ENCODE peak calls at places on chromosomes 5 and 9, in seven cellular contexts. A is left ventricle myocardium inferior, L is transverse colon, N is cardiac muscle cell, T is SK-N-SH, C is uterus, V is mesenchymal stem cell. D is an unnamed sample.

GRCh38 chr9:88460583-88461332 is 72.5 kb downstream of the SPIN1 start:
- DNase-seq in V (no peak), C (no peak), L (no peak), A (no peak), T (no peak), N (no peak), D (peak; percentile 84)

GRCh38 chr5:59655693-59656309 is 237.7 kb downstream of the PDE4D start:
- DNase-seq in L (no peak), C (no peak), T (no peak), N (no peak), V (no peak), A (no peak), D (no peak)

GRCh38 chr9:82982271-82982880 is 80.6 kb downstream of the RASEF start:
- DNase-seq in C (no peak), L (no peak), N (no peak), A (no peak), T (no peak), V (no peak), D (peak; percentile 54)

GRCh38 chr9:91572044-91572443 is 148.4 kb upstream of the NFIL3 start:
- DNase-seq in C (no peak), T (no peak), A (no peak), L (no peak), N (peak; percentile 65), V (peak; percentile 13), D (peak; percentile 89)

GRCh38 chr5:56640763-56641406 is 174.5 kb upstream of the MAP3K1 start:
- DNase-seq in V (no peak), A (peak; percentile 44), T (no peak), L (peak; percentile 56), N (no peak), C (no peak), D (peak; percentile 20)

GRCh38 chr5:125179617-125180016 is 433.2 kb upstream of the ZNF608 start:
- DNase-seq in V (no peak), A (no peak), T (no peak), L (no peak), N (no peak), C (no peak), D (no peak)

GRCh38 chr5:132765311-132766019 is 11.6 kb downstream of the SEPTIN8 start:
- DNase-seq in A (no peak), N (no peak), L (peak; percentile 6), C (no peak), V (no peak), T (no peak), D (no peak)

GRCh38 chr5:123735384-123735783 is 223.4 kb downstream of the CSNK1G3 start:
- DNase-seq in L (no peak), N (no peak), V (no peak), C (no peak), T (no peak), A (no peak), D (peak; percentile 72)

GRCh38 chr5:82734291-82734690 is 342.9 kb downstream of the TMEM167A start:
- DNase-seq in T (no peak), C (peak; percentile 30), V (no peak), A (no peak), N (peak; percentile 43), L (no peak), D (no peak)

GRCh38 chr5:179865471-179866240 is 7.0 kb upstream of the MRNIP start:
- DNase-seq in C (no peak), N (no peak), T (no peak), V (no peak), A (no peak), L (no peak), D (peak; percentile 47)

GRCh38 chr5:58466939-58467338 is 7.1 kb upstream of the PLK2 start:
- DNase-seq in L (peak; percentile 29), T (no peak), V (peak; percentile 73), N (peak; percentile 55), A (no peak), C (no peak), D (peak; percentile 61)

GRCh38 chr9:33106827-33107621 is 30.6 kb upstream of the SMU1 start:
- DNase-seq in L (no peak), N (peak; percentile 95), T (no peak), V (peak; percentile 47), A (peak; percentile 58), C (peak; percentile 41), D (peak; percentile 73)

GRCh38 chr5:15926586-15926985 is 253.0 kb downstream of the MARCHF11 start:
- DNase-seq in A (no peak), L (no peak), T (no peak), C (no peak), N (no peak), V (no peak), D (no peak)

GRCh38 chr5:96320797-96321196 is 112.3 kb downstream of the PCSK1 start:
- DNase-seq in T (no peak), C (no peak), V (no peak), A (no peak), N (no peak), L (no peak), D (peak; percentile 81)

GRCh38 chr9:126347911-126348760 is 21.5 kb downstream of the MVB12B start:
- DNase-seq in A (no peak), T (no peak), N (no peak), V (no peak), C (no peak), L (peak; percentile 74), D (no peak)

GRCh38 chr5:73816656-73817420 is 190.8 kb downstream of the ARHGEF28 start:
- DNase-seq in V (peak; percentile 67), C (no peak), L (no peak), N (peak; percentile 83), A (no peak), T (no peak), D (peak; percentile 85)

GRCh38 chr5:20230010-20230409 is 242.0 kb upstream of the CDH18 start:
- DNase-seq in L (no peak), T (no peak), V (no peak), A (no peak), N (no peak), C (no peak), D (no peak)

GRCh38 chr9:34633851-34634550 is 3.6 kb downstream of the SIGMAR1 start:
- DNase-seq in A (peak; percentile 53), L (peak; percentile 66), N (peak; percentile 77), T (peak; percentile 84), V (peak; percentile 71), C (peak; percentile 68), D (peak; percentile 59)

GRCh38 chr5:147520450-147520849 is 10.6 kb upstream of the DPYSL3 start:
- DNase-seq in T (no peak), L (no peak), A (no peak), C (no peak), N (peak; percentile 21), V (no peak), D (no peak)

GRCh38 chr5:102937916-102938315 is 182.0 kb downstream of the GIN1 start:
- DNase-seq in A (no peak), L (no peak), N (no peak), T (no peak), C (no peak), V (no peak), D (no peak)

GRCh38 chr5:5165541-5166002 is 25.4 kb downstream of the ADAMTS16 start:
- DNase-seq in A (no peak), N (peak; percentile 2), L (no peak), T (no peak), V (no peak), C (no peak), D (peak; percentile 2)

GRCh38 chr5:52789867-52790266 is 2.2 kb downstream of the ITGA1 start:
- DNase-seq in V (no peak), N (no peak), A (no peak), L (no peak), T (no peak), C (no peak), D (no peak)

GRCh38 chr5:52791366-52791765 is 3.6 kb downstream of the ITGA1 start:
- DNase-seq in T (no peak), C (no peak), A (no peak), V (no peak), L (no peak), N (no peak), D (no peak)

GRCh38 chr5:52787600-52788504 is at the start of the genes ITGA1 and PELO:
- DNase-seq in L (peak; percentile 78), V (peak; percentile 94), T (peak; percentile 87), A (peak; percentile 67), N (peak; percentile 93), C (peak; percentile 84), D (peak; percentile 59)

GRCh38 chr5:52788505-52788821 is 747 bp downstream of the ITGA1 start:
- DNase-seq in V (no peak), L (no peak), N (no peak), T (peak; percentile 26), C (no peak), A (no peak), D (no peak)

DNA sequence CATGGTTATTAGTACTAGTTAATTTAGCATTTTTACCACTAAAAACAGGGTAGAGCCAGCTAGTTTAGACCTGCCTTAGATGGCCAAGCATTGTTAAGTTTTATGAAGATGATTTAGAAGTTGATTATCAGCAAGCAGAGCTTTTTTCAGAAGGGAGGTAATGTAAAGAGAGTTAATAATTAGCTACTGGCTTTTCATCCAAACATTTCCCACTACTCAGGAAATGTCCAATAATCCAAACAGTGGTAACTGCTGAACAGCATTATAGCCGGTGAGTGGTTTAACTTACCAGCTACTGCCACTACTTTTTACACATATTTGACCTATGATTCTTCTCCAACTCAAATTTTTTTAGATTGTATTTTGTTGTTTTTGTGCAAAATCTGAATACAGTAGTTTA is 1.7 kb downstream of the ITGA1 start:
- DNase-seq in V (no peak), C (no peak), A (no peak), T (no peak), L (no peak), N (no peak), D (no peak)
- H3K4me3 ChIP-seq in V (peak overlapping the region; percentile 93), C (peak overlapping the region; percentile 59), A (peak overlapping the region; percentile 75), T (peak overlapping the region; percentile 80), L (peak overlapping the region; percentile 76), N (no peak overlapping the region), D (no peak overlapping the region)

DNA sequence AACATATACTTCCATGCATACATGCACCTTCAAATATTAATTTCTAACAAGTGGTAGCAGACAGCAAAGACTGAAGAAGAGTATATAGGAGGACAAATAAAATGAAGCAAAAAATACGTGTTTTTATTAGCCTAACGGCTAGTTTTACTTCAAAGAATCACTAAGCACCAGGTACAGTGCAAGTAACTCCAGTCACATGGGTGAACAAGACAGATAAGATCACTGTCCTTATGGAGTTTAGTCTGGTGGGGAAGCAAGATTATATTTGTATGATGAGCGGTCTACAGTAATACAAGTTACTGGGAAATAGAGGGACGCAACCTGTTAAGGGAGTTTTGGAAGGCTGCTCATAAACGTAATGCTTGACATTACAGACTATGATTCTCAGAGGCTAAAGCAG is 16.0 kb downstream of the FBXW2 start:
- DNase-seq in N (no peak), T (no peak), C (no peak), L (no peak), A (no peak), V (no peak), D (no peak)
- H3K36me3 ChIP-seq in N (peaks cover 21% of the 10 kb centered on the region), T (peaks cover 61% of the 10 kb centered on the region), C (peaks cover 4% of the 10 kb centered on the region), L (no peaks in the 10 kb centered on the region), A (peaks cover 55% of the 10 kb centered on the region), V (peaks cover 73% of the 10 kb centered on the region), D (peaks cover 3% of the 10 kb centered on the region)

GRCh38 chr5:141503699-141504098 is 14.8 kb downstream of the PCDHGC5 start:
- DNase-seq in V (no peak), A (no peak), C (no peak), N (no peak), T (no peak), L (no peak), D (no peak)
- H3K4me3 ChIP-seq in V (no peak overlapping the region), A (no peak overlapping the region), C (no peak overlapping the region), N (no peak overlapping the region), T (no peak overlapping the region), L (no peak overlapping the region), D (no peak overlapping the region)

GRCh38 chr9:125239631-125240597 is 1.2 kb downstream of the HSPA5 start:
- DNase-seq in T (no peak), L (no peak), N (no peak), C (no peak), A (no peak), V (no peak), D (no peak)
- H3K36me3 ChIP-seq in T (peaks cover 55% of the 10 kb centered on the region), L (no peaks in the 10 kb centered on the region), N (peaks cover 40% of the 10 kb centered on the region), C (no peaks in the 10 kb centered on the region), A (peaks cover 55% of the 10 kb centered on the region), V (peaks cover 56% of the 10 kb centered on the region), D (peaks cover 18% of the 10 kb centered on the region)

D was measured in bronchial epithelial cell.